ENCODE peak calls at places on chromosomes 5 and 9, in seven cellular contexts. F, I, G, Z, D, P and L are unnamed samples.

GRCh38 chr9:78131969-78132687 is 100.5 kb upstream of the GNAQ start:
- DNase-seq in Z (peak; percentile 66), P (peak; percentile 42), D (no peak), I (no peak), F (peak; percentile 35), G (no peak), L (peak; percentile 2)

GRCh38 chr5:180787025-180787424 is 15.6 kb downstream of the MGAT1 start:
- DNase-seq in F (no peak), I (no peak), P (no peak), G (no peak), D (no peak), Z (no peak), L (no peak)

GRCh38 chr5:15447209-15447608 is 52.8 kb upstream of the FBXL7 start:
- DNase-seq in D (no peak), I (no peak), G (no peak), P (no peak), Z (no peak), F (no peak), L (no peak)

GRCh38 chr5:179415291-179416060 is 70.2 kb upstream of the ADAMTS2 start:
- DNase-seq in G (no peak), F (no peak), P (no peak), I (no peak), Z (no peak), D (no peak), L (no peak)

GRCh38 chr5:177154003-177154643 is 20.6 kb downstream of the NSD1 start:
- DNase-seq in F (no peak), P (peak; percentile 28), I (no peak), G (no peak), D (peak; percentile 33), Z (no peak), L (no peak)

GRCh38 chr9:136059851-136060670 is 35.0 kb downstream of the NACC2 start:
- DNase-seq in I (no peak), G (peak; percentile 6), Z (no peak), D (peak; percentile 86), P (peak; percentile 84), F (no peak), L (no peak)

GRCh38 chr5:14816999-14817761 is 54.4 kb downstream of the ANKH start:
- DNase-seq in I (no peak), F (peak; percentile 58), G (no peak), D (peak; percentile 88), Z (no peak), P (peak; percentile 82), L (peak; percentile 81)

GRCh38 chr5:147259837-147260236 is 25.0 kb downstream of the STK32A start:
- DNase-seq in D (no peak), F (no peak), G (no peak), I (no peak), P (no peak), Z (no peak), L (no peak)

GRCh38 chr5:179112469-179113142 is 52.4 kb downstream of the ZNF354C start:
- DNase-seq in Z (no peak), G (no peak), F (no peak), I (no peak), D (no peak), P (no peak), L (no peak)

GRCh38 chr9:93071464-93071863 is 13.0 kb downstream of the SUSD3 start:
- DNase-seq in P (no peak), I (no peak), F (no peak), D (no peak), Z (no peak), G (no peak), L (peak; percentile 24)

GRCh38 chr5:139642891-139643871 is 5.0 kb upstream of the CXXC5 start:
- DNase-seq in D (no peak), G (no peak), F (peak; percentile 85), P (peak; percentile 2), I (no peak), Z (no peak), L (peak; percentile 63)